ENCODE peak calls at places on chromosome 7, in six cellular contexts. One of them, this sample, is unnamed.

GRCh38 chr7:49403844-49404243 is 369.6 kb upstream of the VWC2 start:
- DNase-seq in sigmoid colon: no peak
- DNase-seq in spleen: no peak
- DNase-seq in choroid plexus epithelial cell: no peak
- DNase-seq in fibroblast of the aortic adventitia: no peak
- DNase-seq in GM12865: no peak
- DNase-seq in this sample: no peak

GRCh38 chr7:23471090-23471859 is 984 bp upstream of the IGF2BP3 start:
- DNase-seq in fibroblast of the aortic adventitia: peak
- DNase-seq in GM12865: peak
- DNase-seq in choroid plexus epithelial cell: peak
- DNase-seq in sigmoid colon: no peak
- DNase-seq in spleen: peak
- DNase-seq in this sample: no peak

GRCh38 chr7:79709574-79710409 is 256.3 kb upstream of the MAGI2 start:
- DNase-seq in sigmoid colon: no peak
- DNase-seq in choroid plexus epithelial cell: peak
- DNase-seq in spleen: no peak
- DNase-seq in GM12865: no peak
- DNase-seq in fibroblast of the aortic adventitia: peak
- DNase-seq in this sample: no peak

GRCh38 chr7:25995893-25996529 is 156.0 kb upstream of the NFE2L3 start:
- DNase-seq in choroid plexus epithelial cell: no peak
- DNase-seq in sigmoid colon: no peak
- DNase-seq in spleen: no peak
- DNase-seq in GM12865: no peak
- DNase-seq in fibroblast of the aortic adventitia: no peak
- DNase-seq in this sample: no peak

GRCh38 chr7:151460474-151460855 is 20.5 kb upstream of the CRYGN start:
- DNase-seq in spleen: no peak
- DNase-seq in choroid plexus epithelial cell: no peak
- DNase-seq in sigmoid colon: peak
- DNase-seq in fibroblast of the aortic adventitia: no peak
- DNase-seq in GM12865: no peak
- DNase-seq in this sample: no peak

GRCh38 chr7:30700941-30701340 is 18.7 kb upstream of the CRHR2 start:
- DNase-seq in fibroblast of the aortic adventitia: no peak
- DNase-seq in GM12865: no peak
- DNase-seq in spleen: peak
- DNase-seq in sigmoid colon: no peak
- DNase-seq in choroid plexus epithelial cell: no peak
- DNase-seq in this sample: no peak

GRCh38 chr7:139582671-139583155 is 59.2 kb downstream of the CLEC2L start:
- DNase-seq in choroid plexus epithelial cell: no peak
- DNase-seq in spleen: peak
- DNase-seq in fibroblast of the aortic adventitia: no peak
- DNase-seq in sigmoid colon: no peak
- DNase-seq in GM12865: no peak
- DNase-seq in this sample: no peak

GRCh38 chr7:107996072-107996824 is 6.7 kb downstream of the LAMB1 start:
- DNase-seq in sigmoid colon: no peak
- DNase-seq in fibroblast of the aortic adventitia: peak
- DNase-seq in GM12865: no peak
- DNase-seq in spleen: no peak
- DNase-seq in choroid plexus epithelial cell: peak
- DNase-seq in this sample: no peak

GRCh38 chr7:107463139-107464078 is 6.4 kb upstream of the GPR22 start:
- DNase-seq in spleen: peak
- DNase-seq in fibroblast of the aortic adventitia: peak
- DNase-seq in GM12865: peak
- DNase-seq in choroid plexus epithelial cell: peak
- DNase-seq in sigmoid colon: peak
- DNase-seq in this sample: peak

GRCh38 chr7:101754432-101755159 is 62.8 kb upstream of the CUX1 start:
- DNase-seq in sigmoid colon: no peak
- DNase-seq in fibroblast of the aortic adventitia: peak
- DNase-seq in GM12865: peak
- DNase-seq in spleen: no peak
- DNase-seq in choroid plexus epithelial cell: peak
- DNase-seq in this sample: peak

GRCh38 chr7:125149151-125149550 is 219.5 kb upstream of the POT1 start:
- DNase-seq in fibroblast of the aortic adventitia: peak
- DNase-seq in choroid plexus epithelial cell: peak
- DNase-seq in GM12865: no peak
- DNase-seq in spleen: no peak
- DNase-seq in sigmoid colon: no peak
- DNase-seq in this sample: no peak

GRCh38 chr7:20076835-20077234 is 140.3 kb downstream of the MACC1 start:
- DNase-seq in sigmoid colon: no peak
- DNase-seq in spleen: no peak
- DNase-seq in fibroblast of the aortic adventitia: no peak
- DNase-seq in choroid plexus epithelial cell: no peak
- DNase-seq in GM12865: no peak
- DNase-seq in this sample: no peak

GRCh38 chr7:158248816-158249215 is 338.8 kb downstream of the PTPRN2 start:
- DNase-seq in GM12865: no peak
- DNase-seq in fibroblast of the aortic adventitia: no peak
- DNase-seq in choroid plexus epithelial cell: no peak
- DNase-seq in sigmoid colon: no peak
- DNase-seq in spleen: no peak
- DNase-seq in this sample: no peak

GRCh38 chr7:95693551-95694333 is 78.6 kb upstream of the DYNC1I1 start:
- DNase-seq in fibroblast of the aortic adventitia: peak
- DNase-seq in GM12865: no peak
- DNase-seq in spleen: no peak
- DNase-seq in sigmoid colon: no peak
- DNase-seq in choroid plexus epithelial cell: peak
- DNase-seq in this sample: no peak

GRCh38 chr7:139635521-139636240 is 112.2 kb downstream of the CLEC2L start:
- DNase-seq in fibroblast of the aortic adventitia: no peak
- DNase-seq in sigmoid colon: no peak
- DNase-seq in choroid plexus epithelial cell: no peak
- DNase-seq in GM12865: no peak
- DNase-seq in spleen: no peak
- DNase-seq in this sample: no peak

GRCh38 chr7:156158693-156159092 is 346.4 kb upstream of the SHH start:
- DNase-seq in spleen: no peak
- DNase-seq in fibroblast of the aortic adventitia: no peak
- DNase-seq in GM12865: no peak
- DNase-seq in choroid plexus epithelial cell: no peak
- DNase-seq in sigmoid colon: no peak
- DNase-seq in this sample: no peak

GRCh38 chr7:104127204-104127603 is 80.6 kb downstream of the ORC5 start:
- DNase-seq in fibroblast of the aortic adventitia: no peak
- DNase-seq in spleen: no peak
- DNase-seq in sigmoid colon: no peak
- DNase-seq in choroid plexus epithelial cell: no peak
- DNase-seq in GM12865: no peak
- DNase-seq in this sample: no peak

GRCh38 chr7:98399462-98399861 is 1.4 kb downstream of the BAIAP2L1 start:
- DNase-seq in choroid plexus epithelial cell: peak
- DNase-seq in spleen: no peak
- DNase-seq in GM12865: peak
- DNase-seq in sigmoid colon: no peak
- DNase-seq in fibroblast of the aortic adventitia: peak
- DNase-seq in this sample: no peak

GRCh38 chr7:40579401-40579800 is 444.6 kb downstream of the SUGCT start:
- DNase-seq in spleen: no peak
- DNase-seq in fibroblast of the aortic adventitia: no peak
- DNase-seq in GM12865: no peak
- DNase-seq in choroid plexus epithelial cell: peak
- DNase-seq in sigmoid colon: no peak
- DNase-seq in this sample: no peak

GRCh38 chr7:128155100-128155763 is 85.8 kb upstream of the LEP start:
- DNase-seq in GM12865: no peak
- DNase-seq in choroid plexus epithelial cell: no peak
- DNase-seq in fibroblast of the aortic adventitia: no peak
- DNase-seq in spleen: peak
- DNase-seq in sigmoid colon: no peak
- DNase-seq in this sample: no peak

GRCh38 chr7:155449880-155450557 is 7.9 kb upstream of the EN2 start:
- DNase-seq in choroid plexus epithelial cell: no peak
- DNase-seq in GM12865: no peak
- DNase-seq in sigmoid colon: no peak
- DNase-seq in fibroblast of the aortic adventitia: no peak
- DNase-seq in spleen: peak
- DNase-seq in this sample: no peak

GRCh38 chr7:100894860-100895700 is 608 bp downstream of the ACHE start:
- DNase-seq in choroid plexus epithelial cell: no peak
- DNase-seq in sigmoid colon: peak
- DNase-seq in fibroblast of the aortic adventitia: no peak
- DNase-seq in GM12865: no peak
- DNase-seq in spleen: peak
- DNase-seq in this sample: peak

GRCh38 chr7:101632641-101633040 is 3.5 kb upstream of the MYL10 start:
- DNase-seq in spleen: no peak
- DNase-seq in GM12865: no peak
- DNase-seq in choroid plexus epithelial cell: no peak
- DNase-seq in fibroblast of the aortic adventitia: no peak
- DNase-seq in sigmoid colon: no peak
- DNase-seq in this sample: no peak

GRCh38 chr7:151113344-151114150 is 27.3 kb downstream of the AGAP3 start:
- DNase-seq in sigmoid colon: no peak
- DNase-seq in choroid plexus epithelial cell: peak
- DNase-seq in GM12865: no peak
- DNase-seq in fibroblast of the aortic adventitia: peak
- DNase-seq in spleen: no peak
- DNase-seq in this sample: peak

GRCh38 chr7:117273325-117274292 is 49.2 kb downstream of the WNT2 start:
- DNase-seq in fibroblast of the aortic adventitia: no peak
- DNase-seq in sigmoid colon: no peak
- DNase-seq in choroid plexus epithelial cell: no peak
- DNase-seq in GM12865: no peak
- DNase-seq in spleen: no peak
- DNase-seq in this sample: peak

GRCh38 chr7:87876759-87877234 is 504 bp downstream of the DBF4 start:
- DNase-seq in spleen: peak
- DNase-seq in fibroblast of the aortic adventitia: peak
- DNase-seq in sigmoid colon: peak
- DNase-seq in choroid plexus epithelial cell: peak
- DNase-seq in GM12865: peak
- DNase-seq in this sample: peak

GRCh38 chr7:93298671-93299070 is 66.5 kb downstream of the VPS50 start:
- DNase-seq in choroid plexus epithelial cell: peak
- DNase-seq in fibroblast of the aortic adventitia: peak
- DNase-seq in GM12865: no peak
- DNase-seq in spleen: no peak
- DNase-seq in sigmoid colon: no peak
- DNase-seq in this sample: no peak

GRCh38 chr7:93914581-93915066 is 6.9 kb upstream of the GNG11 start:
- DNase-seq in sigmoid colon: no peak
- DNase-seq in spleen: no peak
- DNase-seq in GM12865: no peak
- DNase-seq in choroid plexus epithelial cell: peak
- DNase-seq in fibroblast of the aortic adventitia: peak
- DNase-seq in this sample: no peak

GRCh38 chr7:142556745-142557144 is 192.5 kb upstream of the PRSS1 start:
- DNase-seq in GM12865: no peak
- DNase-seq in sigmoid colon: no peak
- DNase-seq in spleen: no peak
- DNase-seq in choroid plexus epithelial cell: peak
- DNase-seq in fibroblast of the aortic adventitia: peak
- DNase-seq in this sample: peak

GRCh38 chr7:97693586-97693985 is 38.3 kb upstream of the TAC1 start:
- DNase-seq in spleen: no peak
- DNase-seq in fibroblast of the aortic adventitia: no peak
- DNase-seq in GM12865: no peak
- DNase-seq in sigmoid colon: no peak
- DNase-seq in choroid plexus epithelial cell: no peak
- DNase-seq in this sample: no peak

GRCh38 chr7:114720725-114721124 is 201.2 kb upstream of the MDFIC start:
- DNase-seq in sigmoid colon: no peak
- DNase-seq in fibroblast of the aortic adventitia: peak
- DNase-seq in GM12865: no peak
- DNase-seq in choroid plexus epithelial cell: peak
- DNase-seq in spleen: no peak
- DNase-seq in this sample: no peak

GRCh38 chr7:80732635-80733034 is 94.2 kb downstream of the CD36 start:
- DNase-seq in fibroblast of the aortic adventitia: no peak
- DNase-seq in sigmoid colon: no peak
- DNase-seq in spleen: no peak
- DNase-seq in GM12865: peak
- DNase-seq in choroid plexus epithelial cell: no peak
- DNase-seq in this sample: no peak
- TF ChIP-seq CTCF in fibroblast of the aortic adventitia: no peak
- TF ChIP-seq CTCF in sigmoid colon: no peak
- TF ChIP-seq CTCF in spleen: no peak
- TF ChIP-seq CTCF in GM12865: peak
- TF ChIP-seq CTCF in choroid plexus epithelial cell: peak
- TF ChIP-seq CTCF in this sample: no peak

GRCh38 chr7:43511029-43511428 is 71.9 kb upstream of the STK17A start:
- DNase-seq in GM12865: no peak
- DNase-seq in fibroblast of the aortic adventitia: no peak
- DNase-seq in sigmoid colon: no peak
- DNase-seq in choroid plexus epithelial cell: peak
- DNase-seq in spleen: no peak
- DNase-seq in this sample: no peak
- TF ChIP-seq CTCF in GM12865: no peak
- TF ChIP-seq CTCF in fibroblast of the aortic adventitia: no peak
- TF ChIP-seq CTCF in sigmoid colon: no peak
- TF ChIP-seq CTCF in choroid plexus epithelial cell: peak
- TF ChIP-seq CTCF in spleen: no peak
- TF ChIP-seq CTCF in this sample: no peak

GRCh38 chr7:91953618-91954017 is 13.0 kb downstream of the AKAP9 start:
- DNase-seq in choroid plexus epithelial cell: peak
- DNase-seq in sigmoid colon: no peak
- DNase-seq in GM12865: peak
- DNase-seq in fibroblast of the aortic adventitia: peak
- DNase-seq in spleen: no peak
- DNase-seq in this sample: no peak
- TF ChIP-seq CTCF in choroid plexus epithelial cell: peak
- TF ChIP-seq CTCF in sigmoid colon: no peak
- TF ChIP-seq CTCF in GM12865: peak
- TF ChIP-seq CTCF in fibroblast of the aortic adventitia: peak
- TF ChIP-seq CTCF in spleen: peak
- TF ChIP-seq CTCF in this sample: no peak

GRCh38 chr7:66114743-66115727 is at the start of gene CRCP:
- DNase-seq in fibroblast of the aortic adventitia: peak
- DNase-seq in choroid plexus epithelial cell: peak
- DNase-seq in GM12865: peak
- DNase-seq in spleen: peak
- DNase-seq in sigmoid colon: peak
- DNase-seq in this sample: peak
- TF ChIP-seq CTCF in fibroblast of the aortic adventitia: peak
- TF ChIP-seq CTCF in choroid plexus epithelial cell: peak
- TF ChIP-seq CTCF in GM12865: peak
- TF ChIP-seq CTCF in spleen: no peak
- TF ChIP-seq CTCF in sigmoid colon: no peak
- TF ChIP-seq CTCF in this sample: no peak